ENCODE peak calls at places on chromosome 11, in five cellular contexts. Z, C, E, V and R are unnamed samples.

GRCh38 chr11:119789766-119790407 is 60.9 kb upstream of the NECTIN1 start:
- DNase-seq in V (no peak), C (no peak), Z (no peak), E (no peak), R (no peak)

GRCh38 chr11:24324211-24324610 is 172.6 kb upstream of the LUZP2 start:
- DNase-seq in E (no peak), C (peak; percentile 43), Z (no peak), V (no peak), R (no peak)

GRCh38 chr11:41878158-41878557 is 418.7 kb upstream of the LRRC4C start:
- DNase-seq in C (no peak), Z (no peak), E (no peak), V (no peak), R (no peak)

GRCh38 chr11:115301029-115301428 is 203.2 kb downstream of the CADM1 start:
- DNase-seq in Z (no peak), C (peak; percentile 45), E (no peak), V (no peak), R (no peak)

GRCh38 chr11:113555071-113555739 is 80.0 kb upstream of the DRD2 start:
- DNase-seq in V (no peak), E (no peak), Z (no peak), C (no peak), R (no peak)

GRCh38 chr11:97955595-97955994 is 1065.2 kb upstream of the CNTN5 start:
- DNase-seq in Z (no peak), V (no peak), E (no peak), C (no peak), R (no peak)

GRCh38 chr11:82494988-82495432 is 238.7 kb downstream of the FAM181B start:
- DNase-seq in Z (no peak), E (no peak), V (peak; percentile 44), C (no peak), R (no peak)

GRCh38 chr11:125429174-125429707 is 66.8 kb downstream of the FEZ1 start:
- DNase-seq in C (peak; percentile 50), V (peak; percentile 67), E (peak; percentile 28), Z (no peak), R (peak; percentile 26)

GRCh38 chr11:68440254-68440653 is 20.3 kb upstream of the PPP6R3 start:
- DNase-seq in E (no peak), C (peak; percentile 23), V (no peak), Z (no peak), R (no peak)

GRCh38 chr11:36427876-36428275 is 82.2 kb downstream of the TRAF6 start:
- DNase-seq in V (no peak), E (no peak), C (no peak), Z (no peak), R (no peak)

GRCh38 chr11:46120711-46121327 is 435 bp downstream of the PHF21A start:
- DNase-seq in Z (no peak), V (peak; percentile 77), E (no peak), C (peak; percentile 82), R (peak; percentile 79)

DNA sequence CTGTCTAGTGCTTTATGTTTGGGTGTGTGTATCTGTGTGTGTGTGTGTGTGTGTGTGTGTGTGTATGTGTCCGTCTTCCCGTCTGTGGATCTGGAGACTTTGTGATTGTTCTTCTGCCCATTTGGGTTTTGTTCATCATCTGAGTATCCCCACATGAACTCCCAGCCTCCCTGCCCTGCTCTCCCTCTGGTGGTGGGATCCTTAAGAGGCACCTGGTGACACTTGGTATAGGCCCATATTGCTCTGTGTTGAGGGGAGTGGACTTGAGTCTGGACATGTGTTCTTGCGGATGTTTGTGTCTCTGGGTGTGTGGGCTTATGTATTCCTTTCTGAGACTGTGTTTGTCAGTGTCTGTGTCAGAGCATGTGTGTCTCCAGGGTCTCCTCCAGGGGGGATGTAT is 15.3 kb downstream of the RCOR2 start:
- DNase-seq in Z (no peak), V (peak; percentile 47), C (no peak), E (no peak), R (no peak)
- TF ChIP-seq CTCF in Z (peak; percentile 45), V (peak; percentile 54), C (peak; percentile 55), E (peak; percentile 51), R (peak; percentile 58)

GRCh38 chr11:130371004-130371590 is 56.4 kb upstream of the ZBTB44 start:
- DNase-seq in C (no peak), V (peak; percentile 11), Z (no peak), E (no peak), R (no peak)
- TF ChIP-seq CTCF in C (no peak), V (peak; percentile 6), Z (no peak), E (no peak), R (no peak)

DNA sequence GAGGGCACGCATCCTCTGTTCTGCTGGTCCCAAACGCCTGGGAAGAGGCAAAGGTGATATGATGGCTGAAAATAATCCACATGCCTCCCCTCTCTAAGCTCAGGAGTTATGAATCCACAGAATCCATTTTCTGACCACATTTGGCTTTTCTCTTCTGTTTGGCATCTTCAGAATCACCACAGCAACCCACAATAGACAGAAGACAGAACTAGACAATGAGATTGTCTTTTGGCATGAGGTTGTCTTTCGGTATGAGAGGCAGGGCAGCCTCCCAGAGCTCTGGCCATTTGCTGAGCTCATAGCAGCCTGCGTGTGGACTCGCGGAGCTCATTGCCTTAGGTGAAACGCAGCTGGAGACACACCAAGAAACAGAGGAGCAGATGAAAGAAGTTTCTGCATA is 867.9 kb downstream of the NTM start:
- DNase-seq in E (no peak), Z (no peak), C (no peak), V (no peak), R (peak; percentile 35)
- TF ChIP-seq CTCF in E (no peak), Z (no peak), C (no peak), V (no peak), R (no peak)

DNA sequence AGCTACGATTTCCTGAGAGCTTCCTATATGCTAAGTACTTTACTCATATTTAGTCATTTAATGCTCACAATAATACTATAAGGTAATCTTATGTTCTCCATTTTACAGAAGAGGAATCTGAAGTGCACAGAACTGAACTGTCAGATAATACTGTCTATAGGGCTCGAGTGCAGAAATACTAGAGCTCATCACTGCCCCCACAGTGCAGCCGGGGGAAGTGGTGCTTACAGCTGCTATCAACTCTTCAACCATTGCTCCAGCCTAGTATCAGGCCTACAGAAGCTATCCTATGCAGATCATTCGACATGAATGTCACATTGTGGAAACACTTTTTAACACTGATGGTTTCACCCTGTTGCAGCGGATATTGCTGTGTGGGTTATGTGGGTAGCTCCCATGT is 929.9 kb downstream of the NTM start:
- DNase-seq in E (no peak), Z (no peak), V (peak; percentile 21), C (no peak), R (no peak)
- TF ChIP-seq CTCF in E (peak; percentile 39), Z (peak; percentile 43), V (peak; percentile 75), C (peak; percentile 54), R (peak; percentile 62)

GRCh38 chr11:74634537-74634936 is 42.2 kb downstream of the POLD3 start:
- DNase-seq in Z (no peak), V (peak; percentile 10), E (no peak), C (peak; percentile 65), R (peak; percentile 13)
- TF ChIP-seq CTCF in Z (peak; percentile 50), V (peak; percentile 6), E (peak; percentile 53), C (peak; percentile 53), R (peak; percentile 61)

GRCh38 chr11:67277231-67277961 is 11.1 kb downstream of the GRK2 start:
- DNase-seq in Z (no peak), C (peak; percentile 80), E (peak; percentile 74), V (peak; percentile 100), R (peak; percentile 47)

GRCh38 chr11:67279589-67280340 is 9.3 kb upstream of the ANKRD13D start:
- DNase-seq in C (no peak), E (no peak), Z (no peak), V (no peak), R (no peak)

GRCh38 chr11:67278135-67278938 is 10.8 kb upstream of the ANKRD13D start:
- DNase-seq in C (no peak), E (no peak), Z (no peak), V (no peak), R (no peak)

GRCh38 chr11:67280341-67280790 is 8.7 kb upstream of the ANKRD13D start:
- DNase-seq in C (no peak), Z (no peak), V (peak; percentile 48), E (no peak), R (no peak)

GRCh38 chr11:67278939-67279588 is 10.0 kb upstream of the ANKRD13D start:
- DNase-seq in Z (no peak), V (no peak), C (no peak), E (no peak), R (no peak)
- TF ChIP-seq CTCF in Z (no peak), V (no peak), C (no peak), E (no peak), R (no peak)

GRCh38 chr11:131504199-131504949 is 134.0 kb downstream of the NTM start:
- DNase-seq in V (peak; percentile 20), C (no peak), Z (no peak), E (no peak), R (no peak)
- TF ChIP-seq CTCF in V (peak; percentile 29), C (peak; percentile 8), Z (no peak), E (no peak), R (peak; percentile 24)